ENCODE peak calls at places on chromosome 7, in five cellular contexts. A is thyroid gland, S is thoracic aorta, V is HCT116, D is colonic mucosa. P is an unnamed sample. For H3K4me1, the result is how much of the 10 kb centered on the place peaks cover.

GRCh38 chr7:149790146-149790548 is 16.8 kb upstream of the ZNF467 start:
- DNase-seq in S (no peak), D (no peak), V (no peak), A (peak), P (peak)

GRCh38 chr7:801940-802364 is 30.3 kb upstream of the SUN1 start:
- DNase-seq in V (no peak), D (peak), S (no peak), A (peak), P (peak)

GRCh38 chr7:27131390-27131819 is 848 bp upstream of the HOXA4 start:
- DNase-seq in D (no peak), S (no peak), V (no peak), A (no peak), P (no peak)

GRCh38 chr7:45726883-45727282 is 146.0 kb downstream of the CCDC201 start:
- DNase-seq in A (no peak), V (no peak), D (no peak), S (no peak), P (no peak)

GRCh38 chr7:8418627-8419245 is 14.7 kb upstream of the NXPH1 start:
- DNase-seq in A (peak), S (no peak), V (peak), D (peak), P (peak)

GRCh38 chr7:99120916-99121315 is 23.0 kb downstream of the SMURF1 start:
- DNase-seq in A (no peak), S (no peak), V (no peak), D (no peak), P (no peak)

GRCh38 chr7:24361001-24361400 is 77.0 kb downstream of the NPY start:
- DNase-seq in V (no peak), D (no peak), S (no peak), A (no peak), P (no peak)

GRCh38 chr7:4190021-4190981 is 491.8 kb upstream of the FOXK1 start:
- DNase-seq in D (no peak), A (no peak), S (no peak), V (no peak), P (no peak)

GRCh38 chr7:24967696-24968095 is 12.3 kb downstream of the OSBPL3 start:
- DNase-seq in A (no peak), V (no peak), S (no peak), D (no peak), P (no peak)

GRCh38 chr7:1210979-1211608 is 21.6 kb upstream of the UNCX start:
- DNase-seq in A (no peak), V (no peak), D (no peak), S (no peak), P (no peak)

GRCh38 chr7:104643587-104644217 is 315.3 kb downstream of the LHFPL3 start:
- DNase-seq in D (no peak), S (no peak), A (no peak), V (peak), P (peak)

GRCh38 chr7:76278540-76278939 is 23.9 kb upstream of the HSPB1 start:
- DNase-seq in V (no peak), A (no peak), D (no peak), S (no peak), P (no peak)

GRCh38 chr7:84614821-84615506 is 420.4 kb upstream of the SEMA3A start:
- DNase-seq in V (peak), S (no peak), A (no peak), D (no peak), P (no peak)

GRCh38 chr7:150380463-150380862 is 1.3 kb downstream of the ZNF775 start:
- DNase-seq in A (no peak), V (no peak), D (no peak), S (no peak), P (no peak)

GRCh38 chr7:155536451-155536850 is 9.9 kb downstream of the CNPY1 start:
- DNase-seq in A (no peak), S (no peak), V (no peak), D (no peak), P (no peak)

GRCh38 chr7:117435475-117436043 is 8.3 kb upstream of the ASZ1 start:
- DNase-seq in D (no peak), V (no peak), S (no peak), A (no peak), P (no peak)

GRCh38 chr7:117875566-117875965 is 2.3 kb upstream of the CTTNBP2 start:
- DNase-seq in A (peak), D (no peak), V (peak), S (no peak), P (no peak)

DNA sequence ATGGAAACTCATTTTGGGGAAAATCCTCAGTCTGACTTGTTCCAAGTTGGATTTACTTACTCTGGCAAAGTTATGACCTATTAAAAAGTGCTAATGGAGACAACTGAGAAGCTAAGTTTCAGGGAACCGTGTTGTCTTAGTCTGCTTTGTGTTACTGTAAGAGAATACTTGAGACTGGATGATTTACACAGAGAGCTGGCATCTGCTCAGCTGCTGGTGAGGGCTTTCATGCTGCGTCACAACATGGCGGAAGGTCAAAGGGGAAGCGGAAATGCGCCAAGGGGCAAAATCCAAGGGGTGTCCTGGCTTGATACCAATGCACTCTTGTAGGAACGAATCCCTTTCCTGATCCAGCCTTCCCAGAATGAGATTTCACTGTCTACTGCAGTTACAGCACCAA is 46.4 kb downstream of the MTURN start:
- DNase-seq in V (no peak), A (peak), S (no peak), D (no peak), P (no peak)
- H3K4me1 ChIP-seq in V (under half), A (under half), S (half or more), D (under half), P (under half)

GRCh38 chr7:101299511-101300464 is 21.8 kb downstream of the IFT22 start:
- DNase-seq in A (no peak), V (no peak), S (no peak), D (no peak), P (no peak)
- H3K4me3 ChIP-seq in A (no peak), V (no peak), S (no peak), D (no peak), P (peak)

GRCh38 chr7:36283171-36283570 is 106.5 kb upstream of the ANLN start:
- DNase-seq in S (no peak), V (no peak), D (no peak), A (no peak), P (no peak)

GRCh38 chr7:36279926-36280315 is 109.7 kb upstream of the ANLN start:
- DNase-seq in V (no peak), D (no peak), S (no peak), A (no peak), P (no peak)

GRCh38 chr7:36279251-36279925 is 110.3 kb upstream of the ANLN start:
- DNase-seq in A (no peak), S (no peak), D (no peak), V (no peak), P (no peak)

GRCh38 chr7:36281945-36282727 is 107.5 kb upstream of the ANLN start:
- DNase-seq in V (no peak), A (no peak), D (no peak), S (no peak), P (no peak)

GRCh38 chr7:36280840-36281812 is 108.5 kb upstream of the ANLN start:
- DNase-seq in D (peak), S (no peak), A (no peak), V (peak), P (peak)
- H3K4me1 ChIP-seq in D (under half), S (half or more), A (under half), V (under half), P (under half)

DNA sequence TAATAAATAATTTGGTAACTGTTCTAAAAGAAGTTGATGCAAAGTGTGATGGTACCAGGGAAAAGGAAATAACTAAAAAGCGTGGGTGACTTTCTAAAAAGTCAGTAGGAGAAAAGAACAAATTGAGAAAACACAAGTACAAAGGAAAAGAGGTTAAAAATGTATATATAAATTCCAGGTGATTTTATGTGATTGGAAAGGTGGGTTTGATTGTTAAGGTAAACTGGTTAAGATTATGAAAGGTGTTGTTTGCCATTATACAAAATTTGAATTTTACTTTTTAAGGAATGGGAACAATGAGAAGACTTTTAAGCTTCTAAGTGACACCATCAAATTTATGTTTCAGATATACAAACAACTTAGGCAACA is 872 bp upstream of the NDUFA5 start:
- DNase-seq in D (no peak), S (no peak), A (no peak), V (no peak), P (no peak)
- H3K4me3 ChIP-seq in D (no peak), S (peak), A (no peak), V (peak), P (peak)

P was measured in testis.